ENCODE peak calls at places on chromosome 9, in four cellular contexts. Q, M, T and X are unnamed samples.

GRCh38 chr9:136103651-136104487 is 8.8 kb upstream of the NACC2 start:
- DNase-seq in M (no peak), Q (no peak), T (peak; percentile 67), X (no peak)

GRCh38 chr9:17793713-17794622 is 215.1 kb downstream of the SH3GL2 start:
- DNase-seq in T (no peak), M (no peak), Q (no peak), X (no peak)

GRCh38 chr9:110189001-110189400 is 19.0 kb downstream of the C9orf152 start:
- DNase-seq in T (peak; percentile 88), Q (no peak), M (no peak), X (no peak)

GRCh38 chr9:107592439-107592838 is 102.9 kb upstream of the KLF4 start:
- DNase-seq in T (no peak), M (no peak), Q (no peak), X (no peak)

GRCh38 chr9:20863910-20864309 is 167.5 kb downstream of the HACD4 start:
- DNase-seq in Q (no peak), M (no peak), T (no peak), X (no peak)

GRCh38 chr9:115593587-115594091 is 475.7 kb upstream of the TNC start:
- DNase-seq in Q (no peak), M (no peak), T (no peak), X (peak; percentile 2)

GRCh38 chr9:99150456-99151171 is 45.7 kb downstream of the TGFBR1 start:
- DNase-seq in T (no peak), M (no peak), Q (no peak), X (no peak)

GRCh38 chr9:24602687-24603352 is 57.1 kb upstream of the IZUMO3 start:
- DNase-seq in M (no peak), Q (no peak), T (no peak), X (no peak)

GRCh38 chr9:109449036-109449798 is 48.9 kb downstream of the PTPN3 start:
- DNase-seq in M (no peak), T (no peak), Q (no peak), X (no peak)

GRCh38 chr9:99699386-99699785 is 122.3 kb upstream of the NR4A3 start:
- DNase-seq in T (no peak), Q (no peak), M (no peak), X (no peak)

GRCh38 chr9:69443178-69443577 is 118.2 kb downstream of the ENTREP1 start:
- DNase-seq in M (no peak), T (no peak), Q (no peak), X (no peak)

GRCh38 chr9:23598994-23599393 is 227.0 kb downstream of the ELAVL2 start:
- DNase-seq in T (no peak), M (no peak), Q (no peak), X (no peak)

GRCh38 chr9:89137548-89138462 is 40.8 kb downstream of the SHC3 start:
- DNase-seq in Q (peak; percentile 49), M (no peak), T (peak; percentile 45), X (no peak)

GRCh38 chr9:76379494-76379893 is 14.7 kb downstream of the RFK start:
- DNase-seq in Q (no peak), T (no peak), M (no peak), X (peak; percentile 67)

GRCh38 chr9:129839324-129840023 is 4.2 kb downstream of the USP20 start:
- DNase-seq in T (no peak), M (no peak), Q (peak; percentile 25), X (no peak)

GRCh38 chr9:134473353-134474057 is 147.2 kb downstream of the RXRA start:
- DNase-seq in M (no peak), Q (no peak), T (no peak), X (no peak)

GRCh38 chr9:77589046-77589795 is 58.9 kb downstream of the GNA14 start:
- DNase-seq in M (no peak), T (peak; percentile 76), Q (no peak), X (no peak)

GRCh38 chr9:71032779-71033178 is 88.6 kb downstream of the TRPM3 start:
- DNase-seq in T (no peak), M (no peak), Q (no peak), X (no peak)

GRCh38 chr9:134287591-134288518 is 38.4 kb upstream of the RXRA start:
- DNase-seq in Q (no peak), M (no peak), T (no peak), X (no peak)

GRCh38 chr9:95515272-95516113 is 1.3 kb downstream of the PTCH1 start:
- DNase-seq in Q (peak; percentile 53), T (no peak), M (no peak), X (peak; percentile 44)

GRCh38 chr9:37034320-37034937 is 361 bp upstream of the PAX5 start:
- DNase-seq in T (no peak), M (no peak), Q (peak; percentile 46), X (peak; percentile 71)

GRCh38 chr9:127291379-127291778 is 26.8 kb downstream of the GARNL3 start:
- DNase-seq in T (no peak), M (no peak), Q (no peak), X (no peak)

GRCh38 chr9:76618762-76619161 is 145.5 kb upstream of the PCA3 start:
- DNase-seq in Q (no peak), M (no peak), T (no peak), X (no peak)

GRCh38 chr9:136950656-136951030 is 1.4 kb upstream of the LCN12 start:
- DNase-seq in T (no peak), M (no peak), Q (no peak), X (peak; percentile 54)

GRCh38 chr9:35696520-35697215 is 6.9 kb upstream of the TPM2 start:
- DNase-seq in Q (peak; percentile 62), T (no peak), M (peak; percentile 67), X (peak; percentile 60)

GRCh38 chr9:124716795-124717194 is 54.3 kb downstream of the NR6A1 start:
- DNase-seq in M (no peak), T (no peak), Q (peak; percentile 27), X (no peak)

GRCh38 chr9:347667-348292 is 133.1 kb downstream of the DOCK8 start:
- DNase-seq in Q (no peak), M (no peak), T (no peak), X (no peak)